ENCODE peak calls at places on chromosomes 1 and 21, in seven cellular contexts. W is HFF-Myc, A is Kasumi-1, F is AG08396, H is neural crest cell, K is psoas muscle, N is T1000. R is an unnamed sample.

GRCh38 chr21:21385404-21385803 is 387.2 kb downstream of the NCAM2 start:
- DNase-seq in W (no peak), A (no peak), F (no peak), H (no peak), K (no peak), N (no peak), R (no peak)

GRCh38 chr1:206493279-206493678 is 14.1 kb upstream of the RASSF5 start:
- DNase-seq in W (no peak), A (no peak), F (no peak), H (no peak), K (peak), N (no peak), R (no peak)

GRCh38 chr1:71572038-71572437 is 491.2 kb upstream of the ZRANB2 start:
- DNase-seq in W (no peak), A (no peak), F (no peak), H (no peak), K (no peak), N (no peak), R (no peak)

GRCh38 chr1:178564086-178564782 is 51.3 kb downstream of the TEX35 start:
- DNase-seq in W (no peak), A (no peak), F (no peak), H (no peak), K (no peak), N (no peak), R (no peak)

GRCh38 chr1:52927219-52928082 is at the start of gene SCP2:
- DNase-seq in W (no peak), A (no peak), F (peak), H (peak), K (peak), N (peak), R (peak)

GRCh38 chr1:244100691-244101453 is 49.8 kb downstream of the ZBTB18 start:
- DNase-seq in W (no peak), A (peak), F (no peak), H (no peak), K (no peak), N (no peak), R (no peak)

GRCh38 chr1:32052887-32053286 is 19.9 kb upstream of the TMEM39B start:
- DNase-seq in W (no peak), A (no peak), F (no peak), H (no peak), K (no peak), N (no peak), R (no peak)

GRCh38 chr1:26162220-26162703 is 3.4 kb downstream of the FAM110D start:
- DNase-seq in W (no peak), A (no peak), F (no peak), H (no peak), K (no peak), N (no peak), R (no peak)

GRCh38 chr1:215660259-215660658 is 93.2 kb downstream of the KCTD3 start:
- DNase-seq in W (no peak), A (no peak), F (no peak), H (no peak), K (no peak), N (no peak), R (no peak)

GRCh38 chr1:64328195-64328594 is 124.8 kb downstream of the UBE2U start:
- DNase-seq in W (no peak), A (no peak), F (no peak), H (no peak), K (no peak), N (no peak), R (no peak)

GRCh38 chr1:47432071-47433036 is 5.5 kb upstream of the FOXD2 start:
- DNase-seq in W (peak), A (peak), F (peak), H (peak), K (peak), N (no peak), R (peak)

GRCh38 chr1:31580513-31580870 is 4.2 kb downstream of the TINAGL1 start:
- DNase-seq in W (no peak), A (no peak), F (no peak), H (no peak), K (no peak), N (no peak), R (no peak)

GRCh38 chr1:193338194-193338593 is 151.8 kb upstream of the B3GALT2 start:
- DNase-seq in W (no peak), A (no peak), F (peak), H (no peak), K (no peak), N (no peak), R (no peak)

GRCh38 chr1:211526101-211526500 is 34.1 kb upstream of the RD3 start:
- DNase-seq in W (no peak), A (no peak), F (no peak), H (no peak), K (no peak), N (no peak), R (no peak)

GRCh38 chr1:27436204-27437159 is 44.1 kb downstream of the GPR3 start:
- DNase-seq in W (no peak), A (peak), F (peak), H (no peak), K (no peak), N (no peak), R (peak)

GRCh38 chr1:58607391-58607790 is 30.3 kb upstream of the TACSTD2 start:
- DNase-seq in W (no peak), A (no peak), F (no peak), H (no peak), K (no peak), N (no peak), R (no peak)

GRCh38 chr1:168603501-168604107 is 27.2 kb downstream of the XCL1 start:
- DNase-seq in W (no peak), A (peak), F (peak), H (peak), K (peak), N (peak), R (peak)

GRCh38 chr1:151946366-151946764 is 37.1 kb upstream of the THEM4 start:
- DNase-seq in W (no peak), A (no peak), F (no peak), H (no peak), K (no peak), N (no peak), R (no peak)

GRCh38 chr1:29368936-29369932 is 132.9 kb downstream of the PTPRU start:
- DNase-seq in W (no peak), A (no peak), F (no peak), H (no peak), K (no peak), N (no peak), R (no peak)

GRCh38 chr1:18874036-18874435 is 14.6 kb upstream of the TAS1R2 start:
- DNase-seq in W (no peak), A (no peak), F (no peak), H (no peak), K (no peak), N (no peak), R (no peak)

GRCh38 chr1:208242829-208243521 is 1.2 kb downstream of the PLXNA2 start:
- DNase-seq in W (no peak), A (no peak), F (no peak), H (no peak), K (peak), N (no peak), R (no peak)

GRCh38 chr1:11078631-11079030 is 18.8 kb upstream of the SRM start:
- DNase-seq in W (no peak), A (no peak), F (no peak), H (no peak), K (peak), N (no peak), R (no peak)

GRCh38 chr21:29737188-29737587 is 202.6 kb downstream of the GRIK1 start:
- DNase-seq in W (no peak), A (no peak), F (no peak), H (no peak), K (no peak), N (no peak), R (no peak)

GRCh38 chr1:230278871-230279582 is 147.1 kb downstream of the PGBD5 start:
- DNase-seq in W (no peak), A (peak), F (no peak), H (no peak), K (no peak), N (no peak), R (no peak)

GRCh38 chr1:151504759-151505158 is 6.4 kb upstream of the CGN start:
- DNase-seq in W (no peak), A (no peak), F (no peak), H (no peak), K (no peak), N (no peak), R (no peak)

GRCh38 chr1:77926561-77927357 is 38.3 kb downstream of the NEXN start:
- DNase-seq in W (no peak), A (no peak), F (no peak), H (no peak), K (no peak), N (no peak), R (no peak)

GRCh38 chr1:23593556-23594148 is 34.4 kb upstream of the ID3 start:
- DNase-seq in W (no peak), A (no peak), F (no peak), H (no peak), K (peak), N (peak), R (no peak)

GRCh38 chr1:112298558-112298957 is 97.5 kb upstream of the CTTNBP2NL start:
- DNase-seq in W (peak), A (peak), F (peak), H (peak), K (no peak), N (no peak), R (no peak)

GRCh38 chr1:32798191-32798590 is 19.0 kb downstream of the YARS1 start:
- DNase-seq in W (no peak), A (no peak), F (no peak), H (no peak), K (no peak), N (peak), R (peak)

GRCh38 chr1:232039303-232039702 is 412.7 kb downstream of the DISC1 start:
- DNase-seq in W (no peak), A (no peak), F (no peak), H (no peak), K (no peak), N (no peak), R (no peak)

GRCh38 chr1:22653741-22654140 is 705 bp downstream of the C1QB start:
- DNase-seq in W (no peak), A (no peak), F (no peak), H (no peak), K (no peak), N (no peak), R (no peak)

GRCh38 chr1:17205652-17206051 is 724 bp downstream of the PADI1 start:
- DNase-seq in W (no peak), A (no peak), F (no peak), H (no peak), K (no peak), N (no peak), R (no peak)

GRCh38 chr1:234911787-234912186 is 216.8 kb downstream of the TOMM20 start:
- DNase-seq in W (no peak), A (no peak), F (no peak), H (peak), K (no peak), N (no peak), R (no peak)

GRCh38 chr1:11478571-11479374 is at the start of gene DISP3:
- DNase-seq in W (peak), A (peak), F (peak), H (peak), K (peak), N (no peak), R (peak)